ENCODE peak calls at places on chromosomes 2 and 18, in six cellular contexts. B, F, K, S, C and R are unnamed samples.

GRCh38 chr18:30457156-30457555 is 585.4 kb downstream of the DSC3 start:
- DNase-seq in B (no peak), F (no peak), K (no peak), S (no peak), C (no peak), R (no peak)

GRCh38 chr2:37414470-37414949 is 70.1 kb downstream of the QPCT start:
- DNase-seq in B (peak; percentile 72), F (no peak), K (peak; percentile 69), S (peak; percentile 78), C (peak; percentile 44), R (no peak)

GRCh38 chr18:50661013-50661412 is 101.1 kb downstream of the MAPK4 start:
- DNase-seq in B (no peak), F (no peak), K (no peak), S (no peak), C (no peak), R (no peak)

GRCh38 chr2:108621087-108621559 is 86.9 kb downstream of the LIMS1 start:
- DNase-seq in B (peak; percentile 76), F (peak; percentile 63), K (peak; percentile 64), S (peak; percentile 70), C (no peak), R (no peak)

GRCh38 chr2:23135481-23136100 is 249.4 kb upstream of the KLHL29 start:
- DNase-seq in B (no peak), F (peak; percentile 34), K (no peak), S (peak; percentile 41), C (peak; percentile 37), R (peak; percentile 15)

GRCh38 chr18:79683626-79684282 is 4.2 kb downstream of the CTDP1 start:
- DNase-seq in B (no peak), F (no peak), K (no peak), S (no peak), C (no peak), R (no peak)

GRCh38 chr2:74048843-74049519 is 64.3 kb downstream of the TET3 start:
- DNase-seq in B (no peak), F (no peak), K (no peak), S (no peak), C (no peak), R (no peak)

GRCh38 chr2:11072550-11072949 is 82.7 kb upstream of the SLC66A3 start:
- DNase-seq in B (no peak), F (no peak), K (no peak), S (no peak), C (no peak), R (no peak)

GRCh38 chr2:237320801-237321563 is 93.0 kb downstream of the COL6A3 start:
- DNase-seq in B (no peak), F (no peak), K (no peak), S (no peak), C (peak; percentile 78), R (peak; percentile 80)

GRCh38 chr2:159807183-159808037 is 9.4 kb upstream of the CD302 start:
- DNase-seq in B (peak; percentile 46), F (no peak), K (peak; percentile 12), S (peak; percentile 83), C (peak; percentile 31), R (no peak)

GRCh38 chr18:57434177-57434535 is 1.0 kb upstream of the ONECUT2 start:
- DNase-seq in B (no peak), F (no peak), K (no peak), S (peak; percentile 67), C (no peak), R (no peak)

GRCh38 chr18:57434536-57435494 is at the start of gene ONECUT2:
- DNase-seq in B (peak; percentile 86), F (peak; percentile 92), K (peak; percentile 70), S (peak; percentile 98), C (peak; percentile 77), R (peak; percentile 90)

GRCh38 chr18:57432118-57432517 is 3.1 kb upstream of the ONECUT2 start:
- DNase-seq in B (no peak), F (no peak), K (no peak), S (no peak), C (no peak), R (no peak)

GRCh38 chr18:57432765-57433400 is 2.3 kb upstream of the ONECUT2 start:
- DNase-seq in B (no peak), F (no peak), K (no peak), S (peak; percentile 51), C (no peak), R (no peak)

GRCh38 chr18:57433492-57434176 is 1.5 kb upstream of the ONECUT2 start:
- DNase-seq in B (no peak), F (no peak), K (no peak), S (peak; percentile 9), C (no peak), R (no peak)
- H3K4me3 ChIP-seq in B (no peak overlapping the region), F (no peak overlapping the region), K (no peak overlapping the region), S (peak overlapping the region; percentile 67), C (no peak overlapping the region), R (no peak overlapping the region)

GRCh38 chr18:41850781-41851180 is 104.3 kb upstream of the PIK3C3 start:
- DNase-seq in B (no peak), F (no peak), K (no peak), S (no peak), C (no peak), R (no peak)
- TF ChIP-seq CTCF in B (no peak), F (no peak), K (no peak), S (no peak), C (no peak), R (no peak)

GRCh38 chr2:96091711-96092579 is 24.4 kb downstream of the ADRA2B start:
- DNase-seq in B (no peak), F (no peak), K (no peak), S (peak; percentile 57), C (no peak), R (peak; percentile 42)
- H3K4me1 ChIP-seq in B (no peaks in the 10 kb centered on the region), F (peaks cover 4% of the 10 kb centered on the region), K (no peaks in the 10 kb centered on the region), S (peaks cover 7% of the 10 kb centered on the region), C (no peaks in the 10 kb centered on the region), R (no peaks in the 10 kb centered on the region)

GRCh38 chr2:106159867-106160785 is 34.0 kb downstream of the UXS1 start:
- DNase-seq in B (no peak), F (no peak), K (no peak), S (peak; percentile 34), C (no peak), R (no peak)
- H3K4me3 ChIP-seq in B (no peak overlapping the region), F (no peak overlapping the region), K (no peak overlapping the region), S (no peak overlapping the region), C (no peak overlapping the region), R (peak overlapping the region; percentile 22)

GRCh38 chr18:56323673-56324072 is 314.7 kb downstream of the TXNL1 start:
- DNase-seq in B (no peak), F (no peak), K (no peak), S (no peak), C (no peak), R (no peak)
- TF ChIP-seq CTCF in B (no peak), F (no peak), K (no peak), S (no peak), C (no peak), R (no peak)

GRCh38 chr18:63178526-63178880 is 141.1 kb downstream of the BCL2 start:
- DNase-seq in B (no peak), F (no peak), K (no peak), S (no peak), C (peak; percentile 92), R (peak; percentile 94)
- H3K4me1 ChIP-seq in B (no peaks in the 10 kb centered on the region), F (no peaks in the 10 kb centered on the region), K (no peaks in the 10 kb centered on the region), S (peaks cover 12% of the 10 kb centered on the region), C (peaks cover 17% of the 10 kb centered on the region), R (peaks cover 41% of the 10 kb centered on the region)

DNA sequence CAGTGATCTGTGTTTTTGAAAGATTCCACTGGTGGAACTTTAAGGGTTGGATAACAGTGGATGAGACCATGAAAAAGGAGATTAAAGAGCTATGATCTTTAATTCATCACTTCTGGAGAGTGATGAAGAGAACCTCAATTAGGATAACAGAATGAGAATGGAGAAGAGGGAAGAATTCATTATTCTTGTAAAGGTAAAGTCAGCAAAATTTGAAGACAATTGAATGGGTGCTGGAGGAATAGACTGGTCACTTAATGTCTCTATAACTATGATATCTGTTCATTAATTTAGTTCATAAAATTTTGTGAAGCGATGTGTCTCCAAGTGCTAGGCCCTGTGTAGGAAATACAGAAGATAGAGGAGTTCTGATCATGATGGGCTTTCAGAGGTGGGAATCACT is 1013.2 kb upstream of the FANCL start:
- DNase-seq in B (no peak), F (no peak), K (no peak), S (no peak), C (no peak), R (no peak)
- H3K4me3 ChIP-seq in B (no peak overlapping the region), F (no peak overlapping the region), K (no peak overlapping the region), S (no peak overlapping the region), C (no peak overlapping the region), R (no peak overlapping the region)

GRCh38 chr2:127107622-127107999 is 657 bp upstream of the BIN1 start:
- DNase-seq in B (peak; percentile 43), F (no peak), K (peak; percentile 33), S (peak; percentile 63), C (no peak), R (no peak)
- TF ChIP-seq CTCF in B (no peak), F (no peak), K (no peak), S (peak; percentile 30), C (no peak), R (peak; percentile 8)